ENCODE peak calls at places on chromosomes 16 and 17, in five cellular contexts. A, N, W, R and K are unnamed samples.

GRCh38 chr17:45190503-45191282 is 29.0 kb downstream of the HEXIM2 start:
- DNase-seq in A (no peak), N (no peak), W (no peak), R (no peak), K (no peak)

GRCh38 chr16:1918890-1919679 is 870 bp upstream of the HS3ST6 start:
- DNase-seq in A (peak), N (no peak), W (no peak), R (peak), K (no peak)

GRCh38 chr16:75109732-75110243 is 6.8 kb downstream of the LDHD start:
- DNase-seq in A (peak), N (no peak), W (no peak), R (no peak), K (no peak)

GRCh38 chr17:5191541-5192417 is at the start of gene ZNF594:
- DNase-seq in A (peak), N (peak), W (peak), R (peak), K (peak)

GRCh38 chr16:10964891-10965326 is 20.5 kb downstream of the CLEC16A start:
- DNase-seq in A (no peak), N (no peak), W (no peak), R (no peak), K (no peak)

GRCh38 chr17:57663326-57664070 is 81.6 kb downstream of the CCDC182 start:
- DNase-seq in A (no peak), N (no peak), W (peak), R (no peak), K (no peak)

GRCh38 chr17:2691965-2692780 is 19.4 kb downstream of the CLUH start:
- DNase-seq in A (peak), N (no peak), W (no peak), R (no peak), K (no peak)

GRCh38 chr17:73757324-73757942 is 113.2 kb upstream of the SDK2 start:
- DNase-seq in A (no peak), N (no peak), W (no peak), R (no peak), K (no peak)

GRCh38 chr16:16988963-16989362 is 481.8 kb downstream of the XYLT1 start:
- DNase-seq in A (no peak), N (no peak), W (no peak), R (no peak), K (no peak)

GRCh38 chr17:18185391-18185790 is 1.8 kb downstream of the ALKBH5 start:
- DNase-seq in A (no peak), N (no peak), W (peak), R (no peak), K (no peak)

DNA sequence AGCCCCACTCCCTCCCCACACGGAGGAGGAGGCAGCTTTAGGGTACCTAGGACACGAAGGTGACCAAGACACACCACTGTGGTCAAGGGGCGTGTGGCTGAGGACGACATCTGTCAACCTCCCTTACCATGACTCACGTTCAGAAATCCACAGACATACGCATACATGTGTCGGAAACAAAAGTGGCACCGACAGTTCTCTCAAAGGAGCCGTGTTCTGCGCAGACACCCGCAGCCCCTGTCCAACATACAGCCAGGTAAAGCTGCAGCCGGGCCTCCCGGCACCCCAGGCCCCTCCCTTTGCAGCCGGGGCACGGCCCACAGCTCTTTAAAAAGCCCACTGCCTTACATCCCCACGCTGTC is 40.4 kb upstream of the KLHDC4 start:
- DNase-seq in A (no peak), N (no peak), W (peak), R (peak), K (no peak)
- H3K23ac ChIP-seq in A (no peak), N (no peak), W (no peak), R (no peak), K (no peak)

DNA sequence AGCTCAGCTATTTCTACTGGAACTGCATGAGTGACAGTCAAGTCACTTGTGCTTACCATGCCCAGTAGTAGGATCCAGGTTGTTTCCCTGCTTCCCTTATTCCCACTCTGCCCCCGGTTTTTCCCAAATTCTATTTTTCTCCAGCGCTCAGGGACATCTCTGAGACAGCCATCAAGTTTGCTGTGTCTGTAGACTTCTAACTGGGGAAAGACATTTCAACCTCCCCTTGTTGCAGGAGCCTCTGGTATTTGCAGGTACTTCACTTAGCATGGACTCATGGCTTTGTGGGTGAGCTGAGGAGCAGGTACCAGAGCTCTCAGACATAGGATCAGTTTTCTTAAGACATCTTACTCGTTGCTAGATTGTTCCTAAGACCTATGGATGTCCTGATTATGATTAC is 801.6 kb upstream of the RBFOX1 start:
- DNase-seq in A (no peak), N (no peak), W (no peak), R (no peak), K (no peak)
- H2BK12ac ChIP-seq in A (no peak), N (no peak), W (no peak), R (no peak), K (no peak)

GRCh38 chr17:12973496-12974318 is 44.1 kb downstream of the ELAC2 start:
- DNase-seq in A (peak), N (peak), W (no peak), R (no peak), K (no peak)
- H3K4me2 ChIP-seq in A (peak), N (peak), W (peak), R (peak), K (peak)

DNA sequence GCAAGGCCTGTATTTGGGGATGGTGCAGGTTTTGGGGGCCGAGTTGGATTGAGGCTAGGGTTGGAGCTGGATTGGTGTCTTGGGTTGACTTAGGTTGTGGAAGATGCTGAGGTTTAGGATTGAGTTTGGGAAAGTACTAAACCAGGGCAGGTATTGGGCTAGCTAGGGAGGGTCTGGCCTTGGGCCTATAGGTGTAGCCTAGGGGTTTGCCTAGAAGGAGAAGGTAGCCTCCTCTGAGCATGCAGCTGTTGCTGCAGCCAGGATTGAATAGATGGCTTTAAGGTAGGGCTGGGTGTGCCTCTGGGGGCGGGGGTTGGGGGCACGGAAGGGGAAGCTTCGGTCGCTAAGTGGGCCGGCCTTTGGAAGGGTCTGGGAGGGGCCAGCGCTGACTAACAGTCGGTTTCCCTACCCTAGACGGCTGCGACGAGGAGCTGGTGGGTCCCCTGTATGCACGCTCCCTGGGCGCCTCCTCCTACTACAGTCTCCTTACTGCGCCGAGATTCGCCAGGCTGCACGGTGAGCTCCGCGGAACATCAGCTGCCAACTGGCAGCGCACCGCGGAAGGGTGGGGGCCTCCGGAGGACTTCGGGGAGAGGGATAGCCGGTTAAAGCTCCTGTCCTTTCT is 1.2 kb downstream of the CNTNAP1 start:
- DNase-seq in A (peak), N (peak), W (peak), R (no peak), K (no peak)
- H3K23ac ChIP-seq in A (no peak), N (no peak), W (no peak), R (no peak), K (no peak)

GRCh38 chr16:27729516-27730304 is 179.8 kb downstream of the KATNIP start:
- DNase-seq in A (no peak), N (no peak), W (no peak), R (no peak), K (no peak)
- H2BK12ac ChIP-seq in A (no peak), N (no peak), W (no peak), R (no peak), K (no peak)

GRCh38 chr16:57798267-57798810 is 4.0 kb downstream of the KIFC3 start:
- DNase-seq in A (no peak), N (no peak), W (no peak), R (no peak), K (no peak)
- H3K4me2 ChIP-seq in A (peak), N (peak), W (peak), R (peak), K (peak)

GRCh38 chr17:83083368-83084201 is 4.2 kb downstream of the METRNL start:
- DNase-seq in A (peak), N (no peak), W (peak), R (peak), K (no peak)

GRCh38 chr17:83084621-83085056 is 5.2 kb downstream of the METRNL start:
- DNase-seq in A (no peak), N (no peak), W (no peak), R (no peak), K (no peak)

GRCh38 chr17:83082899-83083367 is 3.5 kb downstream of the METRNL start:
- DNase-seq in A (no peak), N (no peak), W (no peak), R (no peak), K (no peak)

GRCh38 chr17:83085103-83085502 is 5.7 kb downstream of the METRNL start:
- DNase-seq in A (no peak), N (no peak), W (no peak), R (peak), K (no peak)

GRCh38 chr17:83084214-83084613 is 4.8 kb downstream of the METRNL start:
- DNase-seq in A (no peak), N (no peak), W (no peak), R (no peak), K (no peak)
- H3K23ac ChIP-seq in A (no peak), N (no peak), W (no peak), R (no peak), K (peak)